ENCODE peak calls at places on chromosomes 12 and 14, in seven cellular contexts. E is GM23338, B is kidney, Y is heart left ventricle, S is body of pancreas, F is right lobe of liver, P is lower lobe of right lung. Z is an unnamed sample. For H3K36me3, the result is how much of the 10 kb centered on the place peaks cover.

GRCh38 chr14:51448831-51449665 is 202.7 kb upstream of the FRMD6 start:
- DNase-seq in F (peak), E (no peak), B (peak), P (no peak), Y (peak), S (peak), Z (no peak)

GRCh38 chr14:39351708-39352107 is 80.5 kb downstream of the FBXO33 start:
- DNase-seq in Y (no peak), P (no peak), S (no peak), F (no peak), B (no peak), E (no peak), Z (no peak)

GRCh38 chr12:110366474-110367208 is 36.9 kb downstream of the ANAPC7 start:
- DNase-seq in F (no peak), S (no peak), P (no peak), E (no peak), Y (no peak), B (no peak), Z (no peak)

GRCh38 chr12:38587594-38587993 is 271.0 kb downstream of the ALG10B start:
- DNase-seq in P (no peak), S (no peak), E (no peak), F (no peak), B (no peak), Y (no peak), Z (no peak)

GRCh38 chr14:90276627-90277367 is 20.4 kb downstream of the PSMC1 start:
- DNase-seq in Y (no peak), P (peak), B (no peak), S (no peak), F (no peak), E (peak), Z (peak)

GRCh38 chr12:25368542-25368941 is 117.8 kb upstream of the KRAS start:
- DNase-seq in P (no peak), Y (no peak), B (no peak), S (no peak), E (no peak), F (no peak), Z (no peak)

GRCh38 chr14:33592298-33592697 is 358.6 kb downstream of the EGLN3 start:
- DNase-seq in Y (no peak), F (no peak), S (no peak), E (no peak), P (no peak), B (no peak), Z (no peak)

GRCh38 chr12:52414936-52415335 is 8.8 kb upstream of the KRT82 start:
- DNase-seq in B (no peak), P (no peak), E (no peak), F (no peak), S (no peak), Y (no peak), Z (no peak)

GRCh38 chr14:61466249-61466904 is 145.0 kb downstream of the PRKCH start:
- DNase-seq in S (peak), F (no peak), Y (peak), P (no peak), E (peak), B (peak), Z (peak)

GRCh38 chr14:21206753-21207684 is 51.2 kb upstream of the OR5AU1 start:
- DNase-seq in F (no peak), Y (no peak), E (no peak), B (no peak), S (no peak), P (no peak), Z (no peak)

GRCh38 chr14:21209185-21209584 is 53.3 kb upstream of the OR5AU1 start:
- DNase-seq in P (no peak), E (no peak), B (no peak), Y (no peak), F (no peak), S (no peak), Z (no peak)

GRCh38 chr14:21205678-21206581 is 50.1 kb upstream of the OR5AU1 start:
- DNase-seq in B (no peak), Y (no peak), S (no peak), P (no peak), F (no peak), E (no peak), Z (no peak)

GRCh38 chr14:21210023-21210422 is 54.2 kb upstream of the OR5AU1 start:
- DNase-seq in B (no peak), F (no peak), Y (no peak), P (no peak), S (no peak), E (no peak), Z (no peak)

GRCh38 chr14:21208554-21208953 is 52.7 kb upstream of the OR5AU1 start:
- DNase-seq in P (no peak), F (no peak), E (no peak), S (no peak), Y (no peak), B (no peak), Z (no peak)
- H3K36me3 ChIP-seq in P (half or more), F (under half), E (half or more), S (under half), Y (under half), B (half or more), Z (half or more)

GRCh38 chr14:23930742-23931141 is 22.8 kb upstream of the DHRS4 start:
- DNase-seq in B (no peak), S (no peak), F (no peak), P (no peak), E (no peak), Y (no peak), Z (no peak)
- TF ChIP-seq CTCF in B (no peak), S (no peak), F (no peak), P (no peak), E (no peak), Y (no peak), Z (no peak)

GRCh38 chr14:23910876-23911210 is 42.7 kb upstream of the DHRS4 start:
- DNase-seq in F (no peak), S (no peak), B (no peak), Y (no peak), E (no peak), P (no peak), Z (no peak)

GRCh38 chr14:23915559-23915958 is 38.0 kb upstream of the DHRS4 start:
- DNase-seq in F (no peak), B (no peak), Y (no peak), S (no peak), P (no peak), E (no peak), Z (no peak)

GRCh38 chr14:23916038-23916437 is 37.5 kb upstream of the DHRS4 start:
- DNase-seq in E (no peak), Y (no peak), P (no peak), B (no peak), S (no peak), F (no peak), Z (no peak)

DNA sequence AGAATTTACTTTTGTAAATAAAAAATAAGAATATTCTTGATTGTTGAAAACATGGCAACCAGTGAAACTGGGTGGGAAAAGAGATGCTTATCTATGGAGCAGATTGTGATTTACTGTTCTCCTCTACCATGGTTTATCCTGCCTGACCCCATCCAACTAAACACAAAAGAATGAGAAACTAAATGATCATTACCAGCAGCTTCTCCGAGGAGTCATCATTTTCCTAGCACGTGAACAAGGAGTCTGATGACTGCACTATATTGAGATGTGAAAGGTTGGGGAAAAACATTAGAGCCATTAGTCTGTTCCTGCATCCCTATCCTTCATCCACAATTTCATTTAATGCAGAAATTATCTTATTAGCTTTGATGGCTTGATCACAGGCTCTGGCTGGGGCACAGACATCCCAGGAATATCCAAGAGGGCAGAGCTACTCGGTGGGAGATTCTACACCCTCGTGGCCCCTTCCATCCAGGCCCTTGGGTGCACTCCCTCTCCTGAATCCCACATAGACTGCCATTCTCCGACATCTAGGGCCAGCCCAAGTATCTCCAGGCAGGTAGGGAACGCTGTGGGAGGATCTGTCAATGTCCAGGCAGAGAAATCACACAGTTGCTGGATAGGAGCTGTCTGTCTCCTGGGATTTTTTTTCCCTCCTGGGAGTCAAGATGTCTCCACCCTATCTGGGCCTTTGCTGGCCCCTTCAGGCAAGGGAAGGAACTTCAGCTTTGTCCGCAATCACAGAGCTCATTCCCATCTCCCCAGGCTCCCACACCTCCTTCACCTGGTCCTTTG is 43.3 kb upstream of the DHRS4 start:
- DNase-seq in Y (no peak), E (peak), B (no peak), P (no peak), F (no peak), S (peak), Z (no peak)
- H3K36me3 ChIP-seq in Y (under half), E (under half), B (under half), P (under half), F (under half), S (under half), Z (under half)

DNA sequence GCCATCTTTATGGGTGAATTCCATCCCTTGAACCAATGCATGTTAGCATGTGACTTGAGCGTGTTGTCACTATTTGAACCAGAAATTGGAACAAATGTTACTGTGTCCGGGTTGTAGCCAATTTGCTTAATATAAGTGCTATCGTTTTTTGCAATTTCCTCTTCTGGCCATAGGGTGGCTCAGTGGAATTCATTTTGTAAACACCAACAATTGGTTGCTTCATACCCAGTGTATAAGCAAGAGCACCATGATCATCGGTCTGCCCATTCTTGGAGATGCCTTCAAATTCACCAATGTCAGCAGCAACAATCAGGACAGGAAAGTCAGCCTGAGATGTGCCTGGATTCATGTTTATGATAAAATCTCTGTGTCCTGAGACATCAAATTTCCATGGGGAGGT is 5.0 kb upstream of the NEDD1 start:
- DNase-seq in B (no peak), Y (no peak), E (no peak), P (no peak), S (no peak), F (no peak), Z (no peak)
- TF ChIP-seq CTCF in B (no peak), Y (no peak), E (no peak), P (no peak), S (no peak), F (no peak), Z (no peak)

GRCh38 chr12:40298341-40298740 is 73.5 kb downstream of the LRRK2 start:
- DNase-seq in B (no peak), F (no peak), P (no peak), Y (no peak), E (no peak), S (no peak), Z (no peak)
- H3K36me3 ChIP-seq in B (under half), F (under half), P (half or more), Y (under half), E (under half), S (under half), Z (half or more)

Z was measured in upper lobe of right lung.